ENCODE peak calls at places on chromosome 10, in five cellular contexts. One of them, this sample, is unnamed.

GRCh38 chr10:19941206-19941880 is 125.1 kb downstream of the PLXDC2 start:
- DNase-seq in sigmoid colon: no peak
- DNase-seq in endothelial cell: no peak
- DNase-seq in psoas muscle: no peak
- DNase-seq in fibroblast of pulmonary artery: no peak
- DNase-seq in this sample: no peak

GRCh38 chr10:7035111-7035761 is 375.6 kb downstream of the SFMBT2 start:
- DNase-seq in sigmoid colon: no peak
- DNase-seq in endothelial cell: no peak
- DNase-seq in psoas muscle: no peak
- DNase-seq in fibroblast of pulmonary artery: no peak
- DNase-seq in this sample: no peak

GRCh38 chr10:61761825-61762217 is 99.1 kb downstream of the CABCOCO1 start:
- DNase-seq in sigmoid colon: no peak
- DNase-seq in endothelial cell: no peak
- DNase-seq in psoas muscle: no peak
- DNase-seq in fibroblast of pulmonary artery: no peak
- DNase-seq in this sample: no peak

GRCh38 chr10:88827718-88828117 is 23.9 kb downstream of the ANKRD22 start:
- DNase-seq in sigmoid colon: no peak
- DNase-seq in endothelial cell: no peak
- DNase-seq in psoas muscle: no peak
- DNase-seq in fibroblast of pulmonary artery: no peak
- DNase-seq in this sample: no peak

GRCh38 chr10:80413152-80413996 is 5.0 kb downstream of the PRXL2A start:
- DNase-seq in sigmoid colon: no peak
- DNase-seq in endothelial cell: no peak
- DNase-seq in psoas muscle: no peak
- DNase-seq in fibroblast of pulmonary artery: peak
- DNase-seq in this sample: no peak

GRCh38 chr10:34504534-34504933 is 310.6 kb downstream of the PARD3 start:
- DNase-seq in sigmoid colon: no peak
- DNase-seq in endothelial cell: no peak
- DNase-seq in psoas muscle: no peak
- DNase-seq in fibroblast of pulmonary artery: peak
- DNase-seq in this sample: no peak

GRCh38 chr10:119871881-119872609 is 598 bp downstream of the MCMBP start:
- DNase-seq in sigmoid colon: peak
- DNase-seq in endothelial cell: peak
- DNase-seq in psoas muscle: peak
- DNase-seq in fibroblast of pulmonary artery: peak
- DNase-seq in this sample: no peak

GRCh38 chr10:1180071-1180730 is 124.0 kb downstream of the WDR37 start:
- DNase-seq in sigmoid colon: peak
- DNase-seq in endothelial cell: no peak
- DNase-seq in psoas muscle: peak
- DNase-seq in fibroblast of pulmonary artery: no peak
- DNase-seq in this sample: no peak

GRCh38 chr10:113108180-113108835 is 158.3 kb downstream of the TCF7L2 start:
- DNase-seq in sigmoid colon: no peak
- DNase-seq in endothelial cell: peak
- DNase-seq in psoas muscle: peak
- DNase-seq in fibroblast of pulmonary artery: no peak
- DNase-seq in this sample: peak

GRCh38 chr10:10826125-10826524 is 191.5 kb upstream of the CELF2 start:
- DNase-seq in sigmoid colon: no peak
- DNase-seq in endothelial cell: no peak
- DNase-seq in psoas muscle: no peak
- DNase-seq in fibroblast of pulmonary artery: peak
- DNase-seq in this sample: no peak

GRCh38 chr10:118161434-118161833 is 114.7 kb upstream of the RAB11FIP2 start:
- DNase-seq in sigmoid colon: no peak
- DNase-seq in endothelial cell: no peak
- DNase-seq in psoas muscle: no peak
- DNase-seq in fibroblast of pulmonary artery: no peak
- DNase-seq in this sample: no peak

GRCh38 chr10:96695366-96695765 is 24.9 kb downstream of the PIK3AP1 start:
- DNase-seq in sigmoid colon: no peak
- DNase-seq in endothelial cell: no peak
- DNase-seq in psoas muscle: no peak
- DNase-seq in fibroblast of pulmonary artery: no peak
- DNase-seq in this sample: no peak

GRCh38 chr10:128377988-128378387 is 251.8 kb upstream of the MKI67 start:
- DNase-seq in sigmoid colon: no peak
- DNase-seq in endothelial cell: no peak
- DNase-seq in psoas muscle: no peak
- DNase-seq in fibroblast of pulmonary artery: no peak
- DNase-seq in this sample: peak

GRCh38 chr10:14669576-14669975 is 105.1 kb downstream of the FAM107B start:
- DNase-seq in sigmoid colon: no peak
- DNase-seq in endothelial cell: no peak
- DNase-seq in psoas muscle: no peak
- DNase-seq in fibroblast of pulmonary artery: no peak
- DNase-seq in this sample: no peak

GRCh38 chr10:15735766-15736165 is 16.0 kb upstream of the ITGA8 start:
- DNase-seq in sigmoid colon: no peak
- DNase-seq in endothelial cell: no peak
- DNase-seq in psoas muscle: no peak
- DNase-seq in fibroblast of pulmonary artery: no peak
- DNase-seq in this sample: no peak

GRCh38 chr10:114405011-114405350 is 679 bp upstream of the AFAP1L2 start:
- DNase-seq in sigmoid colon: no peak
- DNase-seq in endothelial cell: no peak
- DNase-seq in psoas muscle: no peak
- DNase-seq in fibroblast of pulmonary artery: no peak
- DNase-seq in this sample: no peak

GRCh38 chr10:8193546-8193945 is 139.1 kb downstream of the GATA3 start:
- DNase-seq in sigmoid colon: no peak
- DNase-seq in endothelial cell: no peak
- DNase-seq in psoas muscle: no peak
- DNase-seq in fibroblast of pulmonary artery: no peak
- DNase-seq in this sample: no peak

GRCh38 chr10:53839437-53840039 is 961.5 kb downstream of the PCDH15 start:
- DNase-seq in sigmoid colon: no peak
- DNase-seq in endothelial cell: no peak
- DNase-seq in psoas muscle: no peak
- DNase-seq in fibroblast of pulmonary artery: peak
- DNase-seq in this sample: no peak

GRCh38 chr10:63431962-63432797 is 33.6 kb downstream of the JMJD1C start:
- DNase-seq in sigmoid colon: no peak
- DNase-seq in endothelial cell: no peak
- DNase-seq in psoas muscle: no peak
- DNase-seq in fibroblast of pulmonary artery: peak
- DNase-seq in this sample: no peak

GRCh38 chr10:43964486-43964885 is 315.8 kb upstream of the ZNF32 start:
- DNase-seq in sigmoid colon: no peak
- DNase-seq in endothelial cell: no peak
- DNase-seq in psoas muscle: no peak
- DNase-seq in fibroblast of pulmonary artery: no peak
- DNase-seq in this sample: no peak

GRCh38 chr10:80443531-80443974 is 10.6 kb upstream of the TSPAN14 start:
- DNase-seq in sigmoid colon: no peak
- DNase-seq in endothelial cell: peak
- DNase-seq in psoas muscle: no peak
- DNase-seq in fibroblast of pulmonary artery: peak
- DNase-seq in this sample: no peak

GRCh38 chr10:130748409-130749057 is 563.0 kb downstream of the TCERG1L start:
- DNase-seq in sigmoid colon: peak
- DNase-seq in endothelial cell: no peak
- DNase-seq in psoas muscle: peak
- DNase-seq in fibroblast of pulmonary artery: no peak
- DNase-seq in this sample: no peak

GRCh38 chr10:113550365-113550764 is 2.5 kb upstream of the HABP2 start:
- DNase-seq in sigmoid colon: no peak
- DNase-seq in endothelial cell: no peak
- DNase-seq in psoas muscle: no peak
- DNase-seq in fibroblast of pulmonary artery: peak
- DNase-seq in this sample: no peak

GRCh38 chr10:128854965-128855364 is 612.1 kb upstream of the MGMT start:
- DNase-seq in sigmoid colon: peak
- DNase-seq in endothelial cell: no peak
- DNase-seq in psoas muscle: peak
- DNase-seq in fibroblast of pulmonary artery: peak
- DNase-seq in this sample: peak

DNA sequence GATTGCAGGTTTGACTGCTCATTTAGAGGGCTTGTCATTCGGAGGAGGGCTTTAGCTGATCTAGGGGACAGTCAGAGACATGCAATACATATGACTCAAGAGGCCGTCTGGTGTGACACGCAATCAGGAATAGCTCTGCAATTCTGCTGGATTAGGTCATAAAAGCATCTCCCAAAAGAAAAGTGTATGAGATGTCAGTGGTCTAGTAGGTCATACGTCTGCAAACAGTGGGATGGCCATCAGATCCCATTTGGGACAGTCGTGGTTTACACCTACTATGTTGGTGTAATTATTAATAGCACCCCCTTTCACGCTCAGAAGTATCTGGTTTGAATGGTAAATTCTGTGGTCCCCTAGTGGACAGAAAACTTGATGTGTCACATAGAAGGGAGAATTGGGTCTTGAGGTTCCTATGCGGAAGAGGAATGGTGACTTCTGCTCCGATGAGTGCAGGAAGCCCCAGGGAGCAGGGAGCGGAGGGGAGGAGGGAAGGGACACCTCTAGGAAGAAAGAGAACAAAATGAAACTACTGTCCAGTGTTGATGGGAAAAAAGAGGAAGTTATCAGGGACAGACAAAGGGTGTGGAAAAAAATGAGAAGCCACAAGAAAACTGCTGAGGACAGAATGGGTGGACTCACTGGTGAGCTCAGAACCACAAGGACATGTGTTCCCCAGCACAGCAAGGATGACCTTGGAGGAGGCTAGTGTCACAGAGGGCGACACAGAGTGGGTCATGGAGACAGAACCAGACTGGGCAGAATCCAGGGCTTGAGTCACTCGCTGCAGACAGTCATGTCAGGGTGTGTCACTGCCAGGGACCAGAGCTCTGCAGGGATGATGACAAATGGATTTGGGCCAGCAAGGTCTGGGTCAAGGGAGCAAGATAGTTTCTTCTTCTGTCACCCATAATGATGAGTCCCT is 59.9 kb downstream of the MAP3K8 start:
- DNase-seq in sigmoid colon: peak
- DNase-seq in endothelial cell: no peak
- DNase-seq in psoas muscle: peak
- DNase-seq in fibroblast of pulmonary artery: peak
- DNase-seq in this sample: peak
- TF ChIP-seq CTCF in sigmoid colon: no peak
- TF ChIP-seq CTCF in endothelial cell: no peak
- TF ChIP-seq CTCF in psoas muscle: no peak
- TF ChIP-seq CTCF in fibroblast of pulmonary artery: peak
- TF ChIP-seq CTCF in this sample: no peak

DNA sequence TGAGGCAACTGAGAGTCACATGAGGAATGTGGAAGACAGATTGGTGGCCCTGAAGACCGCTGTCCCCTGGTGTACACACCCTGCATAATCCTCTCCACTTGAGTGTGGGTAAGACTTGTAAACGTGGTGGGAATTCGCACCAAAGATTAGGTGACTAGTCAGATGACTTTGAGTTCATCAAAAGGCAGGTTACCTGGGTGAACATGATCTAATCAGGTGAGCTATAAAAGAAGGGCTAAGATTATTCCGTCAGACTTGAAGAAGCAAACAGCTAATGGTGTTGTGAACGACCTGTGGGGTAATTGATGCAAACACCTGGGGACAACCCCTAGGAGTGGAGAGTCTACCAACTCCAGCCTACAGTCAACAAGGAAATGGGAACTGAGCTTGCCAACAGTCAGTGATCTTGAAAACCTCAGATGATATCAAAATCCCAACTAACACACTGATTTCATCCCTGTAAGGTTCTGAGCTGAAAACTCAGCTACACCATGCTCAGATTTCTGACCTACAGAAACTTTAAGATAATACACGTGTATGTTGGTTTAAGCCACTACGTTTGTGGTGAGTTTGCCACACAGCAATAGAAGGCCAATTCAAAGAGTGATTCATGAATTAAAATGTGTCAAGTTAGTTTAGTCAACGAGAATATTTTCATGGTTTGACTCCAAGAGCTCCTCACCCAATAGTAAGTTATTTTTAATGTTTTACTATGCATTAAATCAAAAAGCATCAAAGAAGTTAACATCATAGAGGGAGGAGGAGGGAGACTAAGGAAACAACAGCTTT is 16.7 kb downstream of the PRTFDC1 start:
- DNase-seq in sigmoid colon: no peak
- DNase-seq in endothelial cell: no peak
- DNase-seq in psoas muscle: no peak
- DNase-seq in fibroblast of pulmonary artery: no peak
- DNase-seq in this sample: no peak
- TF ChIP-seq CTCF in sigmoid colon: no peak
- TF ChIP-seq CTCF in endothelial cell: no peak
- TF ChIP-seq CTCF in psoas muscle: no peak
- TF ChIP-seq CTCF in fibroblast of pulmonary artery: no peak
- TF ChIP-seq CTCF in this sample: no peak

DNA sequence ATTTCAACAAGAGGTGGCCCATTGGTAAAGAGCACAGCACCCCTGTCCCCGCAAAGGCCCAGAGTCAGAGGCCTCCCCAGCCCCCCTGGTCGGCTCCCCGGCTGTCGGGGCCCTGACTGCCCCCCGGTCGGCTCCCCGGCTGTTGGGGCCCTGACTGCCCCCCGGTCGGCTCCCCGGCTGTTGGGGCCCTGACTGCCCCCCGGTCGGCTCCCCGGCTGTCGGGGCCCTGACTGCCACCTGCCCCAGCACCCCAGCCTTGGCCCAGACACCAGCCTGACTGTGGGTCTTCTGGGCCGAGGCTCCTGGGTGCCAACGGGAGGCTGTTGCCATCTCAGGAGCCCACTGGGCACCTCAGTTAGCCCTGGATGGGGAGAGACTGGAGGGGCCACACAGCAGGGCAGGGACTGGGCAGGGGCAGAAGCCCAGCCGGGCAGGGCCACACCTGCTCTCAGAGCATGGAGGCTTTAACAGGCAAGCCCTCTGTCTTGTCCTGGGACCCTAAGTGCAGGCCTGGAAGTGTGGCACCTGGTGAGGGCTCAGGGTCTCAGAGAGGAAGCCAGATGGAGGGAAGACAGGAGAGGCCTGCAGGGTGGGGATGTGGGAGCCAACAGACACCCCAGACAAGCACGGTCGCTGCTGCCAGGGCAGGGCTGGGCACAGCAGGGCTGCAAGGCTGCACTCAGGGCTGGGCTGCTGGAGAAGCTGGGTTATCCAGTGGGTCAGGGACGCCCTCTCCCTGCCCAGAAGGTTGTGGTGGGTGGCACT is 56.5 kb downstream of the JAKMIP3 start:
- DNase-seq in sigmoid colon: no peak
- DNase-seq in endothelial cell: no peak
- DNase-seq in psoas muscle: peak
- DNase-seq in fibroblast of pulmonary artery: no peak
- DNase-seq in this sample: no peak
- TF ChIP-seq CTCF in sigmoid colon: no peak
- TF ChIP-seq CTCF in endothelial cell: no peak
- TF ChIP-seq CTCF in psoas muscle: no peak
- TF ChIP-seq CTCF in fibroblast of pulmonary artery: no peak
- TF ChIP-seq CTCF in this sample: no peak

DNA sequence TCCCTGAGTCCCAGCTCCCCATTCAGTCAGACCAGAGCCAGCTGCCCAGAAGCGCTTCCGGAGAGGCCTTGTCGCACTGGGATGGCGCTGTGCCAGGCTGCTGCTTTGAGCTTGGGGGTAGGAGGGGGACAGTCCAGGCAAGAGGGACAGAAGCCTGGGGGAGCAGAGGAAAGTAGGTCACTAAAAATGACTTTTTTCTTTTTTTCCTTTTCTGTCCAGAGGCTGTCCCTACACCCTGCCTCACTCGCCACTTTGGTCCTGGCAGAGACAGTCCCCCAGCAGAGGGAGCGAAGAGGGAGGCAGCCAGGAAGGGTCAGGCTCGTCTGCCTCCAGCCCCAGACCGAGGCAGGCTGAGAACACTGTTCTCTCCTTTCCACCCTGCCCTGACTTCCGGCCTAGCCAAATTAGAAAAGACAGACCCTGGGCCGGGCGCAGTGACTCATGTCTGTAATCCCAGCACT is 15.8 kb upstream of the TRIM8 start:
- DNase-seq in sigmoid colon: peak
- DNase-seq in endothelial cell: no peak
- DNase-seq in psoas muscle: peak
- DNase-seq in fibroblast of pulmonary artery: no peak
- DNase-seq in this sample: no peak
- TF ChIP-seq CTCF in sigmoid colon: no peak
- TF ChIP-seq CTCF in endothelial cell: no peak
- TF ChIP-seq CTCF in psoas muscle: no peak
- TF ChIP-seq CTCF in fibroblast of pulmonary artery: peak
- TF ChIP-seq CTCF in this sample: no peak

This sample was measured in lower leg skin.